ENCODE peak calls at places on chromosome 21, in ten cellular contexts. B is suprapubic skin; Z is RPMI8226; Y is EH; U is stomach; X is AG20443; E is stimulated activated CD8-positive, alpha-beta memory T cell treated with anti-CD3 and anti-CD28 coated beads, Interleukin-2, amount 100 ng/mL, for 48 hours; C is NCI-H1105 treated with DMSO at 0.1 percent for 48 hours; Q is IMR-90; R is GM20000. J is an unnamed sample.

GRCh38 chr21:46092026-46092764 is 5.7 kb upstream of the COL6A2 start:
- DNase-seq in X (peak), E (no peak), C (no peak), Z (no peak), Y (peak), U (peak), R (no peak), B (no peak), Q (peak), J (peak)

GRCh38 chr21:24367936-24368335 is 1239.3 kb downstream of the MRPL39 start:
- DNase-seq in C (no peak), R (no peak), Y (no peak), X (no peak), E (no peak), Z (no peak), Q (peak), B (no peak), U (no peak), J (peak)

GRCh38 chr21:35179990-35180557 is 131.0 kb upstream of the RUNX1 start:
- DNase-seq in C (peak), Q (peak), E (no peak), Z (no peak), B (no peak), R (no peak), X (peak), Y (peak), U (no peak), J (peak)

GRCh38 chr21:45912611-45913415 is 68.8 kb upstream of the COL6A1 start:
- DNase-seq in C (no peak), Z (no peak), E (no peak), U (no peak), Y (no peak), X (no peak), Q (no peak), B (no peak), R (no peak), J (no peak)

GRCh38 chr21:34745557-34746255 is 76.9 kb downstream of the CLIC6 start:
- DNase-seq in B (peak), X (peak), Y (peak), U (peak), C (peak), E (peak), Q (peak), R (peak), Z (peak), J (peak)

GRCh38 chr21:27631471-27631870 is 664.6 kb upstream of the ADAMTS5 start:
- DNase-seq in U (no peak), B (no peak), X (no peak), Z (no peak), C (no peak), R (no peak), Q (peak), E (no peak), Y (peak), J (peak)

GRCh38 chr21:45975017-45975595 is 6.5 kb upstream of the COL6A1 start:
- DNase-seq in R (no peak), Z (no peak), Q (peak), E (no peak), B (peak), X (peak), C (no peak), U (peak), Y (peak), J (peak)

GRCh38 chr21:41258617-41259016 is 58.0 kb upstream of the FAM3B start:
- DNase-seq in B (no peak), E (no peak), Z (no peak), U (no peak), R (no peak), C (peak), Y (no peak), Q (peak), X (no peak), J (no peak)

GRCh38 chr21:37073417-37074194 is 552 bp downstream of the TTC3 start:
- DNase-seq in Z (peak), Y (peak), B (peak), E (peak), X (peak), C (peak), U (peak), Q (peak), R (peak), J (peak)

GRCh38 chr21:43726686-43727570 is 8.0 kb downstream of the PDXK start:
- DNase-seq in Y (no peak), Q (no peak), Z (no peak), B (no peak), X (no peak), C (no peak), U (no peak), E (no peak), R (no peak), J (no peak)

GRCh38 chr21:26501622-26502021 is 71.5 kb downstream of the CYYR1 start:
- DNase-seq in Q (no peak), E (no peak), C (no peak), Z (no peak), R (no peak), B (no peak), Y (no peak), U (no peak), X (no peak), J (no peak)

J was measured in fibroblast of pulmonary artery.